ENCODE peak calls at places on chromosomes 13 and 19, in eight cellular contexts. One of them, this sample, is unnamed.

GRCh38 chr19:50414850-50415660 is 3.7 kb upstream of the SPIB start:
- DNase-seq in CD4-positive, alpha-beta memory T cell: peak; percentile 59
- DNase-seq in cardiac muscle cell: peak; percentile 82
- DNase-seq in endodermal cell: peak; percentile 97
- DNase-seq in GM23248: peak; percentile 83
- DNase-seq in pancreas: peak; percentile 60
- DNase-seq in iPS DF 6.9: peak; percentile 67
- DNase-seq in IMR-90: peak; percentile 54
- DNase-seq in this sample: no peak

GRCh38 chr13:85140192-85140591 is 659.0 kb downstream of the SLITRK6 start:
- DNase-seq in CD4-positive, alpha-beta memory T cell: no peak
- DNase-seq in cardiac muscle cell: no peak
- DNase-seq in endodermal cell: no peak
- DNase-seq in GM23248: no peak
- DNase-seq in pancreas: no peak
- DNase-seq in iPS DF 6.9: no peak
- DNase-seq in IMR-90: no peak
- DNase-seq in this sample: no peak

GRCh38 chr13:112843392-112844250 is 125.4 kb upstream of the MCF2L start:
- DNase-seq in CD4-positive, alpha-beta memory T cell: no peak
- DNase-seq in cardiac muscle cell: no peak
- DNase-seq in endodermal cell: peak; percentile 36
- DNase-seq in GM23248: no peak
- DNase-seq in pancreas: no peak
- DNase-seq in iPS DF 6.9: no peak
- DNase-seq in IMR-90: no peak
- DNase-seq in this sample: no peak

GRCh38 chr13:92805766-92806165 is 420.8 kb upstream of the GPC6 start:
- DNase-seq in CD4-positive, alpha-beta memory T cell: no peak
- DNase-seq in cardiac muscle cell: no peak
- DNase-seq in endodermal cell: no peak
- DNase-seq in GM23248: no peak
- DNase-seq in pancreas: no peak
- DNase-seq in iPS DF 6.9: no peak
- DNase-seq in IMR-90: no peak
- DNase-seq in this sample: no peak

GRCh38 chr13:28537149-28537548 is 42.2 kb upstream of the FLT1 start:
- DNase-seq in CD4-positive, alpha-beta memory T cell: no peak
- DNase-seq in cardiac muscle cell: no peak
- DNase-seq in endodermal cell: no peak
- DNase-seq in GM23248: no peak
- DNase-seq in pancreas: no peak
- DNase-seq in iPS DF 6.9: no peak
- DNase-seq in IMR-90: no peak
- DNase-seq in this sample: no peak

GRCh38 chr19:46517471-46517870 is 21.8 kb upstream of the PNMA8B start:
- DNase-seq in CD4-positive, alpha-beta memory T cell: no peak
- DNase-seq in cardiac muscle cell: no peak
- DNase-seq in endodermal cell: no peak
- DNase-seq in GM23248: no peak
- DNase-seq in pancreas: no peak
- DNase-seq in iPS DF 6.9: no peak
- DNase-seq in IMR-90: no peak
- DNase-seq in this sample: no peak

GRCh38 chr13:91199866-91200265 is 147.6 kb upstream of the MIR17HG start:
- DNase-seq in CD4-positive, alpha-beta memory T cell: no peak
- DNase-seq in cardiac muscle cell: no peak
- DNase-seq in endodermal cell: no peak
- DNase-seq in GM23248: no peak
- DNase-seq in pancreas: no peak
- DNase-seq in iPS DF 6.9: no peak
- DNase-seq in IMR-90: no peak
- DNase-seq in this sample: no peak

GRCh38 chr19:407501-408440 is 1.2 kb downstream of the C2CD4C start:
- DNase-seq in CD4-positive, alpha-beta memory T cell: no peak
- DNase-seq in cardiac muscle cell: no peak
- DNase-seq in endodermal cell: peak; percentile 53
- DNase-seq in GM23248: no peak
- DNase-seq in pancreas: no peak
- DNase-seq in iPS DF 6.9: no peak
- DNase-seq in IMR-90: no peak
- DNase-seq in this sample: no peak

GRCh38 chr19:48043675-48044258 is at the start of gene CABP5:
- DNase-seq in CD4-positive, alpha-beta memory T cell: no peak
- DNase-seq in cardiac muscle cell: no peak
- DNase-seq in endodermal cell: no peak
- DNase-seq in GM23248: no peak
- DNase-seq in pancreas: no peak
- DNase-seq in iPS DF 6.9: no peak
- DNase-seq in IMR-90: no peak
- DNase-seq in this sample: no peak

GRCh38 chr13:22665531-22665930 is 515.2 kb upstream of the SGCG start:
- DNase-seq in CD4-positive, alpha-beta memory T cell: no peak
- DNase-seq in cardiac muscle cell: no peak
- DNase-seq in endodermal cell: no peak
- DNase-seq in GM23248: no peak
- DNase-seq in pancreas: no peak
- DNase-seq in iPS DF 6.9: no peak
- DNase-seq in IMR-90: no peak
- DNase-seq in this sample: no peak

GRCh38 chr13:40504641-40505040 is 161.8 kb downstream of the FOXO1 start:
- DNase-seq in CD4-positive, alpha-beta memory T cell: no peak
- DNase-seq in cardiac muscle cell: no peak
- DNase-seq in endodermal cell: no peak
- DNase-seq in GM23248: no peak
- DNase-seq in pancreas: no peak
- DNase-seq in iPS DF 6.9: no peak
- DNase-seq in IMR-90: no peak
- DNase-seq in this sample: no peak

GRCh38 chr13:46160474-46161066 is 21.4 kb downstream of the LCP1 start:
- DNase-seq in CD4-positive, alpha-beta memory T cell: peak; percentile 73
- DNase-seq in cardiac muscle cell: peak; percentile 45
- DNase-seq in endodermal cell: peak; percentile 56
- DNase-seq in GM23248: peak; percentile 62
- DNase-seq in pancreas: no peak
- DNase-seq in iPS DF 6.9: peak; percentile 43
- DNase-seq in IMR-90: peak; percentile 54
- DNase-seq in this sample: no peak

GRCh38 chr19:15318241-15318691 is 14.1 kb downstream of the BRD4 start:
- DNase-seq in CD4-positive, alpha-beta memory T cell: no peak
- DNase-seq in cardiac muscle cell: no peak
- DNase-seq in endodermal cell: no peak
- DNase-seq in GM23248: peak; percentile 53
- DNase-seq in pancreas: no peak
- DNase-seq in iPS DF 6.9: no peak
- DNase-seq in IMR-90: peak; percentile 42
- DNase-seq in this sample: no peak

GRCh38 chr19:56142897-56143434 is 1.9 kb downstream of the ZNF444 start:
- DNase-seq in CD4-positive, alpha-beta memory T cell: no peak
- DNase-seq in cardiac muscle cell: no peak
- DNase-seq in endodermal cell: no peak
- DNase-seq in GM23248: no peak
- DNase-seq in pancreas: no peak
- DNase-seq in iPS DF 6.9: no peak
- DNase-seq in IMR-90: no peak
- DNase-seq in this sample: no peak

GRCh38 chr13:64640002-64640401 is 2590.1 kb downstream of the PCDH9 start:
- DNase-seq in CD4-positive, alpha-beta memory T cell: no peak
- DNase-seq in cardiac muscle cell: no peak
- DNase-seq in endodermal cell: no peak
- DNase-seq in GM23248: no peak
- DNase-seq in pancreas: no peak
- DNase-seq in iPS DF 6.9: no peak
- DNase-seq in IMR-90: peak; percentile 31
- DNase-seq in this sample: no peak

GRCh38 chr13:92494915-92495314 is 731.7 kb upstream of the GPC6 start:
- DNase-seq in CD4-positive, alpha-beta memory T cell: no peak
- DNase-seq in cardiac muscle cell: no peak
- DNase-seq in endodermal cell: no peak
- DNase-seq in GM23248: no peak
- DNase-seq in pancreas: no peak
- DNase-seq in iPS DF 6.9: no peak
- DNase-seq in IMR-90: no peak
- DNase-seq in this sample: no peak

DNA sequence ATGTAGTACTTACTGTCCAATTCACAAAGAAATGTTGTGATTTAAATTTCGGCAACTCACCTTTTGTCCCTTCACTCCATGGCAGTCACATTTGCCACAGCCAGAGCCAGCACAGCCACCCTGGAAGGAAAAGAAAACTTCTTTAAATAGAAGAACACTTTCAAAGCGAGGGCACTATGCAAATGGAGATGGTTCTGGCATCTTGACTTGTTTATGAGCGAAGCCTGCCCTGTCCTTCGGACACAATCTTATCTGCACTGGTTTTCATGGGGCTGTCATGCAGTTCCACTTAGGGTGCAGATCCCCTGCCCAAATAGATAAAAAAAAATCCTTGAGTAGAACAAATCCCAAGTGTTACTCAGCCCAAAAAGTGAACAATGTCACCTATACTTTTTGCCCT is 64.3 kb downstream of the COL4A1 start:
- DNase-seq in CD4-positive, alpha-beta memory T cell: no peak
- DNase-seq in cardiac muscle cell: peak; percentile 30
- DNase-seq in endodermal cell: no peak
- DNase-seq in GM23248: no peak
- DNase-seq in pancreas: no peak
- DNase-seq in iPS DF 6.9: no peak
- DNase-seq in IMR-90: no peak
- DNase-seq in this sample: no peak
- H3K4me1 ChIP-seq in CD4-positive, alpha-beta memory T cell: no peaks in the 10 kb centered on the region
- H3K4me1 ChIP-seq in cardiac muscle cell: peaks cover 48% of the 10 kb centered on the region
- H3K4me1 ChIP-seq in endodermal cell: peaks cover 20% of the 10 kb centered on the region
- H3K4me1 ChIP-seq in GM23248: peaks cover 36% of the 10 kb centered on the region
- H3K4me1 ChIP-seq in pancreas: peaks cover 10% of the 10 kb centered on the region
- H3K4me1 ChIP-seq in iPS DF 6.9: no peaks in the 10 kb centered on the region
- H3K4me1 ChIP-seq in IMR-90: peaks cover 28% of the 10 kb centered on the region
- H3K4me1 ChIP-seq in this sample: peaks cover 9% of the 10 kb centered on the region

DNA sequence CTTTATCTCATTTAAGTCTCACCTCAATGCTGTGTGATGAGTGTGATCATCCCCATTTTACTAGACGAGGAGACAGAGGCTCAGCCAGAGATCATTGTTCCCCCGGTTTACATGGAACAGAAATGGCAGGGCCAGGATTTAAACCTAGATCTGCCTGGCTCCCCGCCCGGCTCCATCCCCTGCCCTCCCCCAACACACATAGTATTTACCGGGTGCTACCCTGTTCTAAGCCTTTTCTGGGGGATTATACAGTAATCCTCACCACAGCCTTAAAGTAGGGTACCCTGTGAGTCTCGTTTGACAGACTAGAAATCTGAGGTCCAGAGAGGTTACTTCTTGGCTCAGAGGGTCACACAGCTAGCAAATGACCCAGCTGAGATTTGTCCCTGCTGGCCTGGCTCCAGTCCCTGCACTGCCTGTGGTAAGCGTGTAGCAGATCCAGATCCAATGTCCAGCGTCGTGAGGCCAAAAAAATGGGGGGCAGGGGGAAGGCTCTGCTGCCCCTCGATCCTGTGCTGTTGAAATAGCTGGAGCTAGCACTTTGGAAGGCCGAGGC is 3.8 kb upstream of the KLC3 start:
- DNase-seq in CD4-positive, alpha-beta memory T cell: no peak
- DNase-seq in cardiac muscle cell: no peak
- DNase-seq in endodermal cell: no peak
- DNase-seq in GM23248: no peak
- DNase-seq in pancreas: no peak
- DNase-seq in iPS DF 6.9: no peak
- DNase-seq in IMR-90: no peak
- DNase-seq in this sample: no peak
- H3K4me3 ChIP-seq in CD4-positive, alpha-beta memory T cell: no peak overlapping the region
- H3K4me3 ChIP-seq in cardiac muscle cell: no peak overlapping the region
- H3K4me3 ChIP-seq in endodermal cell: no peak overlapping the region
- H3K4me3 ChIP-seq in GM23248: no peak overlapping the region
- H3K4me3 ChIP-seq in pancreas: no peak overlapping the region
- H3K4me3 ChIP-seq in iPS DF 6.9: no peak overlapping the region
- H3K4me3 ChIP-seq in IMR-90: no peak overlapping the region
- H3K4me3 ChIP-seq in this sample: no peak overlapping the region

DNA sequence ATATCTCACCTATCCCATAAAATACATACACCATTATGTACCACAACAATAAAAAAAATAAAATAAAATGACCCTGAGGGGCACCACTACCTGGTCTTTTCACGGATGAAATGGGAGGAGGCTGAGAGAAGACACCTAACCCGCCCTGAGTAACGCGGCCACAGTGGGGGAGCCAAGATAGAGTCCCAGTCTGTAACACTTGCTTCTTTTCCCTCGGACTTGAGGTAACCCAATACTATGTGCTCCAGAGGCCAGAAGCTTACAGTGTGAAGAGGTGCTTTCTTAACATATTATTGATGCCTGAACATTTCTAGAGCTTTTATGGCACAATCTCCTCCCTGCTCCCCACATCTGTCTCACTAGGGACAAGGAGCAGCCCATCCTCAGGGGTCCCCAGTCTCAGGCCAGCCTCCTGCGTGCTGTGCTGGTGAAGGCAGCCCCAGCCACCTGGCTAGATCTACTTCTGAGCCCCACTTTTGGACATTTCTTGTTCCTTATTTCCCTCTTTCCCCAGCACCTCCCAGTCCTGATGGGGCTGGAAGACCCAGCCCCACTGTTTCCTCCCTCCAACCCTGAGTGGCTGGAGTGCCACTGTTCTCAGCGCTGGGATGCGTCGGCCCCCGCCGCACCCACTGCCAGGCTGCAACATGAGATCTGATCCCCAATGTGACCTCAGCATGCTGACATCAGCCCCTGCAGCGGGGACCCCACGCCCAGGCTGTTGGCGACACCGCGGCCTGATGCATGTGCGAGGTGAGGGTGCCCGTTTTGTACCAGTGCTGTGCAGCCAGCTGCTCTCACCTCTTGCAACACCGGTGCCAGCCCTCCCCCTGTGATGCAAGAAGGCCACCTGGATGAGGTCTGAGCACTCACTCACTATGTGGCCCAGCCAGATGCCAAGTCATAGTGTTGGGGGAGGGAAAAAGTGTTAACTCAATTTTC is 143.3 kb downstream of the DCLK1 start:
- DNase-seq in CD4-positive, alpha-beta memory T cell: no peak
- DNase-seq in cardiac muscle cell: no peak
- DNase-seq in endodermal cell: peak; percentile 51
- DNase-seq in GM23248: no peak
- DNase-seq in pancreas: no peak
- DNase-seq in iPS DF 6.9: no peak
- DNase-seq in IMR-90: no peak
- DNase-seq in this sample: peak; percentile 51
- H3K9me3 ChIP-seq in CD4-positive, alpha-beta memory T cell: no peaks in the 10 kb centered on the region
- H3K9me3 ChIP-seq in cardiac muscle cell: no peaks in the 10 kb centered on the region
- H3K9me3 ChIP-seq in endodermal cell: peaks cover 7% of the 10 kb centered on the region
- H3K9me3 ChIP-seq in GM23248: no peaks in the 10 kb centered on the region
- H3K9me3 ChIP-seq in pancreas: no peaks in the 10 kb centered on the region
- H3K9me3 ChIP-seq in iPS DF 6.9: no peaks in the 10 kb centered on the region
- H3K9me3 ChIP-seq in IMR-90: no peaks in the 10 kb centered on the region
- H3K9me3 ChIP-seq in this sample: no peaks in the 10 kb centered on the region

DNA sequence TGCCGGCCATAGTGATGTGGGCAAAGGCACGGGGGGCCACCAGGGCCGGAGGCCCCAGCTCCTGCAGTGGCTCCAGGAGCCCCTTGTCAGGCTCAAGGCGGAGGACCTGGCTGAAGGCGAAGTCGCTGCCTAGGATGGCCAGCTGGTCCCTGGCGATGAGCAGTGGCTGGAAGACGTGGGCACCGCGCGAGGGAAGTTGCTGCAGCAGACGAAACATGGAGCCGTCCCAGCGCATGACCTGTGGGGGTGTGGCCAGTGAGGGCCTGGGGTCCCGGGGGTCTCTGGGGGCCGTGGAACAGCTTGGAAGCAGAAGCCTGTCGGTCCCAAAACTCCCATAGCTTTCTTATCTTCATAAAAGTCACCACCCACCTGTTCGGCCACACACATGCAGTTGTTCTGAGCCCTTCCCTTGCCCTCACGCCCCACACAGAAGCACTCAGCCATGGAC is 9.6 kb downstream of the LGI4 start:
- DNase-seq in CD4-positive, alpha-beta memory T cell: no peak
- DNase-seq in cardiac muscle cell: no peak
- DNase-seq in endodermal cell: no peak
- DNase-seq in GM23248: no peak
- DNase-seq in pancreas: no peak
- DNase-seq in iPS DF 6.9: no peak
- DNase-seq in IMR-90: no peak
- DNase-seq in this sample: no peak
- H3K4me1 ChIP-seq in CD4-positive, alpha-beta memory T cell: peaks cover 13% of the 10 kb centered on the region
- H3K4me1 ChIP-seq in cardiac muscle cell: no peaks in the 10 kb centered on the region
- H3K4me1 ChIP-seq in endodermal cell: no peaks in the 10 kb centered on the region
- H3K4me1 ChIP-seq in GM23248: peaks cover 18% of the 10 kb centered on the region
- H3K4me1 ChIP-seq in pancreas: no peaks in the 10 kb centered on the region
- H3K4me1 ChIP-seq in iPS DF 6.9: peaks cover 2% of the 10 kb centered on the region
- H3K4me1 ChIP-seq in IMR-90: peaks cover 2% of the 10 kb centered on the region
- H3K4me1 ChIP-seq in this sample: peaks cover 52% of the 10 kb centered on the region

This sample was measured in RWPE2.